ENCODE peak calls at places on chromosomes 6 and 20, in eight cellular contexts. O, R, D, Z, F, H, Y and P are unnamed samples.

GRCh38 chr6:105207524-105208269 is 27.9 kb upstream of the POPDC3 start:
- DNase-seq in O (no peak), R (peak), D (peak), Z (no peak), F (no peak), H (no peak), Y (peak), P (no peak)

GRCh38 chr6:41477572-41477971 is 68.6 kb upstream of the FOXP4 start:
- DNase-seq in O (no peak), R (no peak), D (no peak), Z (no peak), F (no peak), H (no peak), Y (no peak), P (no peak)

GRCh38 chr6:115945806-115946205 is 114.9 kb downstream of the FRK start:
- DNase-seq in O (no peak), R (peak), D (no peak), Z (no peak), F (no peak), H (no peak), Y (peak), P (no peak)

GRCh38 chr20:4243071-4243470 is 227.7 kb upstream of the RNF24 start:
- DNase-seq in O (no peak), R (no peak), D (no peak), Z (no peak), F (no peak), H (no peak), Y (no peak), P (no peak)

GRCh38 chr6:63904844-63905243 is 269.2 kb downstream of the PHF3 start:
- DNase-seq in O (no peak), R (peak), D (no peak), Z (no peak), F (no peak), H (no peak), Y (peak), P (no peak)

GRCh38 chr6:159654483-159655098 is 38.5 kb downstream of the SOD2 start:
- DNase-seq in O (no peak), R (peak), D (peak), Z (no peak), F (no peak), H (peak), Y (peak), P (peak)

GRCh38 chr6:41637179-41638001 is 878 bp upstream of the MDFI start:
- DNase-seq in O (no peak), R (no peak), D (peak), Z (no peak), F (no peak), H (peak), Y (peak), P (no peak)

GRCh38 chr20:32737371-32738223 is 5.7 kb downstream of the COMMD7 start:
- DNase-seq in O (peak), R (no peak), D (no peak), Z (no peak), F (no peak), H (no peak), Y (peak), P (no peak)

GRCh38 chr20:53622247-53623114 is 28.8 kb upstream of the ZNF217 start:
- DNase-seq in O (no peak), R (no peak), D (no peak), Z (no peak), F (no peak), H (no peak), Y (no peak), P (peak)

GRCh38 chr6:170480045-170480714 is 72.9 kb downstream of the PSMB1 start:
- DNase-seq in O (no peak), R (peak), D (no peak), Z (peak), F (no peak), H (no peak), Y (peak), P (no peak)

GRCh38 chr20:25389381-25389857 is 1.2 kb downstream of the ABHD12 start:
- DNase-seq in O (no peak), R (peak), D (no peak), Z (no peak), F (no peak), H (peak), Y (peak), P (peak)

GRCh38 chr6:71724456-71725180 is 161.7 kb upstream of the RIMS1 start:
- DNase-seq in O (no peak), R (no peak), D (no peak), Z (no peak), F (no peak), H (no peak), Y (no peak), P (no peak)

GRCh38 chr20:5504061-5504739 is 187.4 kb upstream of the PROKR2 start:
- DNase-seq in O (no peak), R (no peak), D (peak), Z (peak), F (no peak), H (no peak), Y (no peak), P (no peak)

GRCh38 chr20:50191065-50191565 is 485 bp downstream of the CEBPB start:
- DNase-seq in O (peak), R (no peak), D (peak), Z (peak), F (peak), H (peak), Y (peak), P (no peak)

GRCh38 chr6:112228480-112229332 is 25.7 kb downstream of the LAMA4 start:
- DNase-seq in O (no peak), R (no peak), D (no peak), Z (no peak), F (no peak), H (no peak), Y (no peak), P (no peak)

GRCh38 chr20:60490184-60490583 is 532.0 kb downstream of the CDH26 start:
- DNase-seq in O (no peak), R (no peak), D (no peak), Z (no peak), F (no peak), H (no peak), Y (no peak), P (no peak)

GRCh38 chr6:151481752-151482151 is 12.1 kb upstream of the CCDC170 start:
- DNase-seq in O (no peak), R (no peak), D (no peak), Z (no peak), F (no peak), H (no peak), Y (no peak), P (no peak)

GRCh38 chr6:169803291-169803811 is 51.9 kb downstream of the ERMARD start:
- DNase-seq in O (no peak), R (no peak), D (no peak), Z (no peak), F (no peak), H (no peak), Y (no peak), P (no peak)

GRCh38 chr6:138240476-138241245 is 22.4 kb upstream of the PBOV1 start:
- DNase-seq in O (no peak), R (no peak), D (no peak), Z (no peak), F (no peak), H (no peak), Y (no peak), P (no peak)

GRCh38 chr20:23362392-23363256 is 642 bp downstream of the GZF1 start:
- DNase-seq in O (no peak), R (no peak), D (no peak), Z (peak), F (peak), H (peak), Y (peak), P (no peak)

GRCh38 chr6:166554316-166554715 is 32.2 kb downstream of the RAMACL start:
- DNase-seq in O (no peak), R (no peak), D (no peak), Z (peak), F (no peak), H (no peak), Y (no peak), P (no peak)

GRCh38 chr20:38196592-38196991 is 31.5 kb upstream of the TGM2 start:
- DNase-seq in O (no peak), R (no peak), D (no peak), Z (peak), F (no peak), H (no peak), Y (peak), P (no peak)

GRCh38 chr6:137148291-137149076 is 25.0 kb downstream of the IL22RA2 start:
- DNase-seq in O (no peak), R (peak), D (no peak), Z (no peak), F (no peak), H (no peak), Y (peak), P (peak)

GRCh38 chr6:2958331-2958711 is 13.0 kb downstream of the SERPINB6 start:
- DNase-seq in O (no peak), R (no peak), D (no peak), Z (peak), F (no peak), H (no peak), Y (no peak), P (no peak)

GRCh38 chr6:3718407-3718806 is 33.1 kb downstream of the PXDC1 start:
- DNase-seq in O (no peak), R (no peak), D (no peak), Z (no peak), F (no peak), H (no peak), Y (no peak), P (no peak)

GRCh38 chr6:17427617-17428016 is 34.2 kb downstream of the CAP2 start:
- DNase-seq in O (no peak), R (no peak), D (no peak), Z (no peak), F (no peak), H (no peak), Y (no peak), P (no peak)

GRCh38 chr20:49283703-49284625 is 6.1 kb upstream of the ZNFX1 start:
- DNase-seq in O (no peak), R (no peak), D (no peak), Z (no peak), F (no peak), H (no peak), Y (no peak), P (no peak)

GRCh38 chr6:150002710-150003109 is 22.6 kb downstream of the RAET1L start:
- DNase-seq in O (no peak), R (no peak), D (no peak), Z (no peak), F (no peak), H (no peak), Y (no peak), P (no peak)

GRCh38 chr6:21438237-21438985 is 155.1 kb upstream of the SOX4 start:
- DNase-seq in O (no peak), R (peak), D (no peak), Z (no peak), F (no peak), H (peak), Y (peak), P (no peak)

GRCh38 chr6:11854418-11855165 is 76.0 kb upstream of the ADTRP start:
- DNase-seq in O (no peak), R (peak), D (no peak), Z (no peak), F (no peak), H (no peak), Y (peak), P (peak)

GRCh38 chr20:1324598-1325172 is 4.3 kb downstream of the SDCBP2 start:
- DNase-seq in O (peak), R (no peak), D (no peak), Z (no peak), F (no peak), H (no peak), Y (no peak), P (peak)

GRCh38 chr20:51378171-51378928 is 164.2 kb downstream of the NFATC2 start:
- DNase-seq in O (no peak), R (no peak), D (no peak), Z (no peak), F (no peak), H (no peak), Y (no peak), P (no peak)

GRCh38 chr20:31869942-31870702 is at the start of the genes DUSP15 and TTLL9:
- DNase-seq in O (no peak), R (no peak), D (peak), Z (peak), F (no peak), H (peak), Y (no peak), P (no peak)